ENCODE peak calls at places on chromosomes 2 and 18, in six cellular contexts. D, N, A, V, L and G are unnamed samples.

GRCh38 chr2:16037808-16038457 is 97.6 kb downstream of the MYCN start:
- DNase-seq in L (no peak), V (no peak), A (no peak), N (no peak), D (no peak), G (peak)

GRCh38 chr18:33369711-33370449 is 70.6 kb downstream of the CCDC178 start:
- DNase-seq in N (no peak), A (no peak), V (no peak), L (no peak), D (no peak), G (no peak)

GRCh38 chr18:48798334-48799197 is 152.2 kb downstream of the SMAD7 start:
- DNase-seq in N (no peak), V (no peak), A (no peak), D (no peak), L (peak), G (no peak)

GRCh38 chr2:236889791-236890704 is 195.6 kb upstream of the COPS8 start:
- DNase-seq in A (no peak), D (no peak), V (no peak), N (no peak), L (no peak), G (no peak)

GRCh38 chr2:8692783-8693768 is 11.2 kb downstream of the ID2 start:
- DNase-seq in V (no peak), N (peak), L (peak), A (no peak), D (no peak), G (peak)

GRCh38 chr2:1784087-1784486 is 39.8 kb upstream of the PXDN start:
- DNase-seq in V (no peak), L (peak), N (no peak), A (no peak), D (no peak), G (peak)

GRCh38 chr2:169965495-169965894 is 138.2 kb downstream of the UBR3 start:
- DNase-seq in D (no peak), A (no peak), N (no peak), L (no peak), V (no peak), G (no peak)

GRCh38 chr18:50283469-50284209 is 2.3 kb upstream of the MBD1 start:
- DNase-seq in D (no peak), N (no peak), V (no peak), L (no peak), A (no peak), G (no peak)

GRCh38 chr2:55087501-55087900 is 37.2 kb upstream of the RTN4 start:
- DNase-seq in V (no peak), A (no peak), L (no peak), D (no peak), N (no peak), G (no peak)

GRCh38 chr2:80529466-80530165 is 225.1 kb upstream of the LRRTM1 start:
- DNase-seq in D (no peak), V (no peak), N (no peak), A (no peak), L (no peak), G (no peak)

GRCh38 chr18:23268641-23269040 is 133.4 kb downstream of the CABLES1 start:
- DNase-seq in N (no peak), A (no peak), D (no peak), V (no peak), L (no peak), G (no peak)

GRCh38 chr2:64262068-64262467 is 117.8 kb upstream of the PELI1 start:
- DNase-seq in A (peak), L (no peak), V (no peak), D (no peak), N (no peak), G (no peak)

GRCh38 chr2:115364078-115364477 is 921.6 kb downstream of the DPP10 start:
- DNase-seq in V (no peak), A (no peak), L (no peak), D (no peak), N (peak), G (no peak)

GRCh38 chr2:128813352-128814034 is 494.8 kb upstream of the HS6ST1 start:
- DNase-seq in N (no peak), V (no peak), L (no peak), A (no peak), D (no peak), G (no peak)

GRCh38 chr2:146392191-146392590 is 1452.6 kb upstream of the ACVR2A start:
- DNase-seq in A (no peak), L (peak), N (no peak), V (no peak), D (no peak), G (no peak)

GRCh38 chr18:34913837-34914755 is 127.1 kb upstream of the MAPRE2 start:
- DNase-seq in L (no peak), V (peak), N (no peak), D (no peak), A (no peak), G (no peak)

GRCh38 chr18:47737956-47738355 is 192.5 kb downstream of the SMAD2 start:
- DNase-seq in L (no peak), A (no peak), V (no peak), D (no peak), N (no peak), G (no peak)

GRCh38 chr2:237527241-237527640 is 39.1 kb upstream of the PRLH start:
- DNase-seq in L (no peak), V (no peak), A (no peak), N (no peak), D (no peak), G (no peak)

GRCh38 chr2:61210332-61210981 is 48.5 kb downstream of the C2orf74 start:
- DNase-seq in D (peak), A (peak), N (no peak), V (no peak), L (no peak), G (no peak)